ENCODE peak calls at places on chromosomes 7 and 10, in ten cellular contexts. One of them, this sample, is unnamed.

GRCh38 chr10:69320521-69320920 is 42.2 kb downstream of the HK1 start:
- DNase-seq in HT1080: no peak
- DNase-seq in choroid plexus epithelial cell: no peak
- DNase-seq in NCI-H1092: no peak
- DNase-seq in GM13976: no peak
- DNase-seq in effector CD4-positive, alpha-beta T cell: no peak
- DNase-seq in GM03348: no peak
- DNase-seq in stimulated activated CD4-positive, alpha-beta T cell treated with anti-CD3 and anti-CD28 coated beads, Interleukin-1b, Interleukin-23, amount 100 ng/mL, for 1 hour: no peak
- DNase-seq in HTR-8/SVneo: no peak
- DNase-seq in activated gamma-delta T cell treated with anti-CD3 and anti-CD28 coated beads, Interleukin-2, amount 50 U/mL, for 16 hours: no peak
- DNase-seq in this sample: no peak

GRCh38 chr7:120043250-120043649 is 229.7 kb upstream of the KCND2 start:
- DNase-seq in GM03348: no peak
- DNase-seq in HTR-8/SVneo: no peak
- DNase-seq in choroid plexus epithelial cell: peak
- DNase-seq in GM13976: no peak
- DNase-seq in HT1080: peak
- DNase-seq in NCI-H1092: no peak
- DNase-seq in stimulated activated CD4-positive, alpha-beta T cell treated with anti-CD3 and anti-CD28 coated beads, Interleukin-1b, Interleukin-23, amount 100 ng/mL, for 1 hour: no peak
- DNase-seq in effector CD4-positive, alpha-beta T cell: no peak
- DNase-seq in activated gamma-delta T cell treated with anti-CD3 and anti-CD28 coated beads, Interleukin-2, amount 50 U/mL, for 16 hours: no peak
- DNase-seq in this sample: no peak

GRCh38 chr7:116169060-116169459 is 41.3 kb upstream of the TES start:
- DNase-seq in GM13976: no peak
- DNase-seq in stimulated activated CD4-positive, alpha-beta T cell treated with anti-CD3 and anti-CD28 coated beads, Interleukin-1b, Interleukin-23, amount 100 ng/mL, for 1 hour: no peak
- DNase-seq in activated gamma-delta T cell treated with anti-CD3 and anti-CD28 coated beads, Interleukin-2, amount 50 U/mL, for 16 hours: no peak
- DNase-seq in HTR-8/SVneo: no peak
- DNase-seq in GM03348: peak
- DNase-seq in HT1080: peak
- DNase-seq in NCI-H1092: no peak
- DNase-seq in effector CD4-positive, alpha-beta T cell: no peak
- DNase-seq in choroid plexus epithelial cell: peak
- DNase-seq in this sample: no peak

GRCh38 chr10:52779541-52780390 is 7.2 kb upstream of the MBL2 start:
- DNase-seq in effector CD4-positive, alpha-beta T cell: no peak
- DNase-seq in NCI-H1092: no peak
- DNase-seq in choroid plexus epithelial cell: peak
- DNase-seq in activated gamma-delta T cell treated with anti-CD3 and anti-CD28 coated beads, Interleukin-2, amount 50 U/mL, for 16 hours: no peak
- DNase-seq in GM13976: peak
- DNase-seq in HT1080: peak
- DNase-seq in GM03348: peak
- DNase-seq in HTR-8/SVneo: peak
- DNase-seq in stimulated activated CD4-positive, alpha-beta T cell treated with anti-CD3 and anti-CD28 coated beads, Interleukin-1b, Interleukin-23, amount 100 ng/mL, for 1 hour: no peak
- DNase-seq in this sample: peak

GRCh38 chr7:35463176-35463575 is 209.3 kb upstream of the TBX20 start:
- DNase-seq in NCI-H1092: no peak
- DNase-seq in GM13976: no peak
- DNase-seq in choroid plexus epithelial cell: no peak
- DNase-seq in GM03348: no peak
- DNase-seq in HT1080: no peak
- DNase-seq in HTR-8/SVneo: no peak
- DNase-seq in stimulated activated CD4-positive, alpha-beta T cell treated with anti-CD3 and anti-CD28 coated beads, Interleukin-1b, Interleukin-23, amount 100 ng/mL, for 1 hour: no peak
- DNase-seq in effector CD4-positive, alpha-beta T cell: no peak
- DNase-seq in activated gamma-delta T cell treated with anti-CD3 and anti-CD28 coated beads, Interleukin-2, amount 50 U/mL, for 16 hours: no peak
- DNase-seq in this sample: no peak

GRCh38 chr10:98446121-98446655 is 547 bp downstream of the HPS1 start:
- DNase-seq in HT1080: no peak
- DNase-seq in GM13976: no peak
- DNase-seq in NCI-H1092: no peak
- DNase-seq in choroid plexus epithelial cell: peak
- DNase-seq in activated gamma-delta T cell treated with anti-CD3 and anti-CD28 coated beads, Interleukin-2, amount 50 U/mL, for 16 hours: no peak
- DNase-seq in stimulated activated CD4-positive, alpha-beta T cell treated with anti-CD3 and anti-CD28 coated beads, Interleukin-1b, Interleukin-23, amount 100 ng/mL, for 1 hour: no peak
- DNase-seq in HTR-8/SVneo: no peak
- DNase-seq in GM03348: peak
- DNase-seq in effector CD4-positive, alpha-beta T cell: peak
- DNase-seq in this sample: no peak

GRCh38 chr10:11444531-11445228 is 166.8 kb downstream of the USP6NL start:
- DNase-seq in GM13976: no peak
- DNase-seq in GM03348: no peak
- DNase-seq in stimulated activated CD4-positive, alpha-beta T cell treated with anti-CD3 and anti-CD28 coated beads, Interleukin-1b, Interleukin-23, amount 100 ng/mL, for 1 hour: no peak
- DNase-seq in activated gamma-delta T cell treated with anti-CD3 and anti-CD28 coated beads, Interleukin-2, amount 50 U/mL, for 16 hours: no peak
- DNase-seq in HTR-8/SVneo: no peak
- DNase-seq in NCI-H1092: no peak
- DNase-seq in choroid plexus epithelial cell: no peak
- DNase-seq in effector CD4-positive, alpha-beta T cell: no peak
- DNase-seq in HT1080: no peak
- DNase-seq in this sample: no peak

GRCh38 chr10:4533626-4534025 is 292.4 kb upstream of the AKR1E2 start:
- DNase-seq in stimulated activated CD4-positive, alpha-beta T cell treated with anti-CD3 and anti-CD28 coated beads, Interleukin-1b, Interleukin-23, amount 100 ng/mL, for 1 hour: no peak
- DNase-seq in HT1080: no peak
- DNase-seq in activated gamma-delta T cell treated with anti-CD3 and anti-CD28 coated beads, Interleukin-2, amount 50 U/mL, for 16 hours: no peak
- DNase-seq in GM03348: no peak
- DNase-seq in effector CD4-positive, alpha-beta T cell: no peak
- DNase-seq in GM13976: no peak
- DNase-seq in choroid plexus epithelial cell: peak
- DNase-seq in NCI-H1092: no peak
- DNase-seq in HTR-8/SVneo: no peak
- DNase-seq in this sample: no peak

GRCh38 chr7:1748076-1748750 is 78.1 kb downstream of the ELFN1 start:
- DNase-seq in stimulated activated CD4-positive, alpha-beta T cell treated with anti-CD3 and anti-CD28 coated beads, Interleukin-1b, Interleukin-23, amount 100 ng/mL, for 1 hour: no peak
- DNase-seq in HTR-8/SVneo: no peak
- DNase-seq in choroid plexus epithelial cell: no peak
- DNase-seq in NCI-H1092: no peak
- DNase-seq in HT1080: no peak
- DNase-seq in GM03348: no peak
- DNase-seq in effector CD4-positive, alpha-beta T cell: no peak
- DNase-seq in GM13976: no peak
- DNase-seq in activated gamma-delta T cell treated with anti-CD3 and anti-CD28 coated beads, Interleukin-2, amount 50 U/mL, for 16 hours: no peak
- DNase-seq in this sample: no peak

GRCh38 chr7:155733582-155734444 is 78.5 kb downstream of the SHH start:
- DNase-seq in HTR-8/SVneo: no peak
- DNase-seq in effector CD4-positive, alpha-beta T cell: no peak
- DNase-seq in NCI-H1092: no peak
- DNase-seq in GM13976: no peak
- DNase-seq in stimulated activated CD4-positive, alpha-beta T cell treated with anti-CD3 and anti-CD28 coated beads, Interleukin-1b, Interleukin-23, amount 100 ng/mL, for 1 hour: no peak
- DNase-seq in GM03348: no peak
- DNase-seq in HT1080: no peak
- DNase-seq in choroid plexus epithelial cell: no peak
- DNase-seq in activated gamma-delta T cell treated with anti-CD3 and anti-CD28 coated beads, Interleukin-2, amount 50 U/mL, for 16 hours: no peak
- DNase-seq in this sample: no peak